ENCODE peak calls at places on chromosome 5, in four cellular contexts. H is HCT116, N is HepG2, O is K562. Y is an unnamed sample.
A peak's percentile ranks its signal among the peaks of the same experiment; 100 is the strongest.

GRCh38 chr5:174489233-174489632 is 235.1 kb upstream of the MSX2 start:
- DNase-seq in N (no peak), O (no peak), H (no peak), Y (no peak)

GRCh38 chr5:148401604-148402003 is 17.8 kb downstream of the FBXO38 start:
- DNase-seq in H (no peak), N (no peak), O (no peak), Y (no peak)

GRCh38 chr5:76579166-76579765 is 43.9 kb downstream of the F2RL2 start:
- DNase-seq in O (no peak), N (no peak), H (no peak), Y (no peak)

GRCh38 chr5:102856374-102856748 is 101.3 kb downstream of the PAM start:
- DNase-seq in O (no peak), N (no peak), H (no peak), Y (no peak)

GRCh38 chr5:150489358-150490295 is 18.3 kb upstream of the NDST1 start:
- DNase-seq in H (no peak), N (no peak), O (no peak), Y (no peak)

GRCh38 chr5:474826-475661 is 32.1 kb downstream of the EXOC3 start:
- DNase-seq in O (no peak), N (no peak), H (no peak), Y (no peak)

GRCh38 chr5:68730220-68731010 is 363.4 kb upstream of the SLC30A5 start:
- DNase-seq in H (no peak), O (no peak), N (no peak), Y (peak; percentile 22)

GRCh38 chr5:95624368-95624767 is 4.5 kb downstream of the GPR150 start:
- DNase-seq in H (no peak), N (no peak), O (no peak), Y (no peak)

GRCh38 chr5:465591-466403 is 22.8 kb downstream of the EXOC3 start:
- DNase-seq in N (no peak), O (no peak), H (no peak), Y (no peak)

GRCh38 chr5:65562731-65563701 is at the start of the genes CENPK and PPWD1:
- DNase-seq in N (peak; percentile 93), O (peak; percentile 93), H (peak; percentile 91), Y (peak; percentile 90)

GRCh38 chr5:132439521-132440206 is 50.9 kb downstream of the IRF1 start:
- DNase-seq in H (no peak), O (no peak), N (no peak), Y (no peak)

GRCh38 chr5:123097871-123098735 is 9.1 kb downstream of the PRDM6 start:
- DNase-seq in H (no peak), O (no peak), N (no peak), Y (no peak)

GRCh38 chr5:1509346-1510085 is 14.2 kb downstream of the LPCAT1 start:
- DNase-seq in O (no peak), N (no peak), H (no peak), Y (no peak)

GRCh38 chr5:81850932-81851331 is 100.0 kb upstream of the SSBP2 start:
- DNase-seq in H (no peak), O (no peak), N (no peak), Y (no peak)

DNA sequence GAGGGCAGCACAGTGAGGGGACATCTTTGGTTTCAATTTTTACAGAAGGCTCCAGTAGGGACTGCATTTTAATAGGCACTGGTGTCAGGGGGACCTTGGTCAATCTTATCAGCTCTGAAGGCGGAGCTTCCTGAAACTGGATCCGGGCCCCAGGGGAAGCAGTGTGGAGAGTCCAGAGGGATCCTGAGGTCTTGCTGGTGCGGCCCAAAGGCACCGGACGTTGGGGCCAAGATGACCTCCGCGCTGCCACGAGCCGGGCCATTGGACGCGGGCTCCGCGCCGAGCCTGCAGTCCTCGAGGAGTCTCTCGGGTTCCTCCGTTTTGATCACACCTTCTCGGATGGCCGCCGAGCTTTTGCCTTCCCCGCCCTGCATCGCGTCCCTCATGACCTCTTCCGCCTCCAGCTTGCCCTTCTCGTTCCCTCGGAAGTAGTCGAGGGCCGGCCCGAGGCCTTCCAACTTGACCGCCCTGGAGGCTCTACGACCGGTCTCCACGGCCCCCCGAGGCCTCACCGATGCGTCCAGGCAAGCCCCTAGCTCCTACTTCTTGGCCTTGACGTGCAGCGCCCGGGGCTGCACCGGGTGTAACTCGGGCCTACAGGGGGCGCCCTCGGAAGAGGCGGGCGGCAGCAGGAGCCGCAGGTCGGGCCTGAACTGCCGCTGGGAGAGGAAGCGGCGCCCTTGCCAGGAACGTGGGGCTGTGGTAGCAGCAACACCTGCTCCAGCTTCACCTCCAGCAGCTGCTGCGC is 18.8 kb downstream of the C5orf52 start:
- DNase-seq in H (no peak), O (no peak), N (no peak), Y (no peak)
- TF ChIP-seq SIN3A in H (no peak), O (no peak), N (no peak), Y (no peak)

DNA sequence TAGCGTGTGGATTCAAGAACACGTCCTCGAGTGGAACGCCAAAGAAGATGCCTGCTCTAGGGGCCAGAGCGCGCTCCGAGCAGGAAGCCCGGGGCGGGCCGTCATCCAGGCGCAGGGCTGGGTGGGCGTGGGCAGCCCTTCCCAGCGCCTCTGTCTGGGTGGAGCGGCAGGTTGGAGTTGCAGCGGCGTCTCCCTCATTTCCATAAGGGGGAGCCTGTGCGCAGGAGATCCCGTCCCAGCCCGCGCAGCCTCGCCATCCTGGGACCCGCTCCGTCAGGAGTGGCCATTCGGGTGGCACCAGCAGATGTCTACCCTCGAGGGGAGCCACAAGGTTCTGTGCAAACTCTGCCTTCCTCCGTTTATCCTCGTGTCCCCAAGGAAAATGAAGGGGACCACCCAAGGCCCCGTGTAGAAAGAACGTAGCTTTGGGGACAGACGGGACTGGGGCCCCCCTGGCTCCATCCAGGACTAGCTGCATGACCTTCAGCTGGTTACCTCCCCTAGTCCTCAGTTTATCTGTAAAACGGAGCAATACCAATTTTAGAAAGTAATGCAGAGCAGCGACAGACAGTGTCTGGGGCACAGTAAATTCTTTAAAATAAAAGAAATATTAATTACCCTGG is 155.5 kb upstream of the SMIM23 start:
- DNase-seq in N (no peak), O (peak; percentile 31), H (peak; percentile 41), Y (no peak)
- TF ChIP-seq TCF7L2 in N (no peak), O (no peak), H (no peak), Y (no peak)

GRCh38 chr5:96661101-96661840 is 905 bp upstream of the CAST start:
- DNase-seq in O (no peak), H (no peak), N (no peak), Y (no peak)
- TF ChIP-seq SIN3A in O (no peak), H (no peak), N (no peak), Y (no peak)

DNA sequence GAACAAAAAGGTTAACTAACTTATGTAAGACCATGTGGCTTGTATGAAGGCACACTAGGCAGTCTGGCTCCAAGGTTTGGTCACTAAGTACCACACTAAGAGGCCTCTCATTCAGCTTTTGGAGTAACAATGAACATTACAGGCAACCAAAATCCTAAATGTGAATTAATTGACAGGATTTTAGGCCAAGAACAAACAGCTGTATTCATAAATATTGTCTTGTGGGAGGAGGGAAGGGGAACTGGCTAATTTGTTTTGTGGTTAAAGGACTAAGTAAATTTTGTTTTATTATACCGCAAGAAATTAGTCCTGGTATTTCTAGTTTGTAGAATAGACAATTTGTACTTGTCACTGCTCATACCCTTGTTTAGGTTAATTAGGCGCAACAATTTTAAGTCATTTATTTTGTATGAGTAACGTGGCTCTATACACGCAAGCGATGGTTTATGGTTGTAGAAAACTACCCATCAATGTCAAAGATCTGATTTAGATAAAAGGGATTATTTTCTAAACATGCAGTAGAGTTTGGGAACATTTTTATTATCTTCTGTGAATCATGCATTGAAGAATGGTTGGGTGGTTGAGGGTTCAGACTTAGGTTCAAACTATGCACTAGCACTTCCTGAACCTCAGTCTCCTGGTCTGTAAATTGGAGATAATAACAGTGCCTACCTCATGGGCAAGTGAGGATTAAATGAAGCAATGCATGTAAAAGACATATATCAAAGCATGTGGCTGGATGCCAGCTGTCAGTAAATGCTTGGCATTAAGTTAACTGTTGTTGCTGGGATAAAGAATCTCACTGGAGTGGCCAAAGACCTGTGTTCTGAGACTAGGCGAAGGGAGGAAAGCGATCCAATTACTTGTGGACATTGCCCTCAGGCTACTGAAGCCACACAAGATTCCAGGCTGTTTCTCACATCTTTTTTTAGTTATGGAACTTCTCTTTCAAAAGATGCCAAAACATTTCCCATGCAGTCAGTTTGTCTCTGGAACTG is 1.3 kb upstream of the OTULINL start:
- DNase-seq in O (no peak), H (no peak), N (no peak), Y (no peak)
- TF ChIP-seq TCF7L2 in O (no peak), H (no peak), N (no peak), Y (no peak)

DNA sequence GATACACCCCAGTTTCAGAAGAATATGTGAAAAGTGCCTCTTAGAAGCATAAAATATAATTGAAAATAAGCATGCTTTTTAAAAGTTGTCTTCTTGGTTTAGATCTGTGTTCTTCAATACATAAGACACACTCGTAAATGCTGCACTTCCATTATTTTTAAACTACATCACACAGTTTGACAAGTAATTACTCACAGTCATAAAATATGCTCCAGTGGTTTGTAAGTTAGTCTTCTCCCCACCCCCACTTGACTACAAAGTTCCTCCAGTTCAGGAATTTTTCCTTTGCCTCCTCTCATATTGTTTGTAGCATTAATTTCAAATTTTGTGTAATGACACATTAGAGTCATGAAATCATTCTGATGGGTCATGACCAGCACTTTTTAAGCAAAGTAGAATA is 60.3 kb upstream of the PTGER4 start:
- DNase-seq in N (no peak), O (no peak), H (no peak), Y (no peak)
- TF ChIP-seq SIN3A in N (no peak), O (no peak), H (no peak), Y (no peak)